ENCODE peak calls at places on chromosomes 12 and 14, in nine cellular contexts. Y is WERI-Rb-1; J is CD4-positive, alpha-beta T cell; K is right lobe of liver; P is cardiac fibroblast; H is psoas muscle; S is heart right ventricle; N is tibial artery; O is osteocyte. I is an unnamed sample.
A peak's percentile ranks its signal among the peaks of the same experiment; 100 is the strongest.

GRCh38 chr12:8675471-8676083 is 13.0 kb upstream of the MFAP5 start:
- DNase-seq in Y (no peak), J (no peak), K (no peak), P (no peak), H (no peak), S (no peak), N (no peak), O (no peak), I (no peak)

GRCh38 chr12:16350682-16351081 is 3.2 kb downstream of the MGST1 start:
- DNase-seq in Y (no peak), J (no peak), K (no peak), P (peak; percentile 95), H (peak; percentile 66), S (peak; percentile 12), N (peak; percentile 79), O (no peak), I (no peak)

GRCh38 chr12:4091001-4091789 is 182.4 kb upstream of the CCND2 start:
- DNase-seq in Y (no peak), J (no peak), K (no peak), P (no peak), H (no peak), S (no peak), N (no peak), O (no peak), I (no peak)

GRCh38 chr14:23865502-23865901 is 88.1 kb upstream of the DHRS4 start:
- DNase-seq in Y (no peak), J (no peak), K (no peak), P (no peak), H (no peak), S (no peak), N (no peak), O (no peak), I (no peak)

GRCh38 chr12:29131539-29131938 is 17.5 kb upstream of the FAR2 start:
- DNase-seq in Y (no peak), J (no peak), K (no peak), P (peak; percentile 62), H (no peak), S (no peak), N (no peak), O (no peak), I (no peak)

GRCh38 chr12:74152370-74152769 is 385.3 kb upstream of the ATXN7L3B start:
- DNase-seq in Y (no peak), J (no peak), K (no peak), P (no peak), H (no peak), S (no peak), N (no peak), O (no peak), I (no peak)

GRCh38 chr12:65004270-65004669 is 116.8 kb downstream of the WIF1 start:
- DNase-seq in Y (no peak), J (no peak), K (no peak), P (no peak), H (no peak), S (no peak), N (no peak), O (no peak), I (no peak)

GRCh38 chr12:53152390-53152789 is 28.1 kb upstream of the ZNF740 start:
- DNase-seq in Y (no peak), J (no peak), K (no peak), P (no peak), H (no peak), S (no peak), N (no peak), O (no peak), I (no peak)

DNA sequence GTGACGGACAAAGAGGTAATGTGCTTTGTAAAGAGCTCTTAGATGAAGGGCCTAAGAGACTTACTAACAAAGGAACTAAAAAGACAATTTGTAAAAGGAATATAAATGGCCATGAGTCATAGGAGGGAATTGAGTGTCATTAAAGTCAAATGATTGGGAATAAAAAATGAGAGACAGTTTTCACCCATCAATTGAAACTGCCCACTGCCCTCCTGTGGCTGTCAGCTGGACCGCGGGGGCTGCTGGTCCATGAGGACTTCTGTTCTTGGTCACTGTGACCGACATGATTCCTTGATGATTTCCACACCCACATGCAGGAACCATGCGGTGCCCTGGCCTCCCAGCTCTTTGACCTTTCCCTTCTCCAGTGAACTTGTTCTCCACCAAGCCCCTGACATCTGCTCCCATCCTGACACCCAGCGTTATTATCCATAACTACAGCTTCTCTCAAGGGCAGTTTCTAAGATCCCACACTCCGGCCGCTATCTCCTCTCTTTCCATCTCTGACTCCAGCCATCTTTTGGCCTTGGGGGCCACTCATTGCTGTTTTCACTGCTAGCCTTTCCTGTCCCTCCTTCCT is 48.4 kb downstream of the C12orf75 start:
- DNase-seq in Y (peak; percentile 33), J (no peak), K (no peak), P (peak; percentile 16), H (no peak), S (no peak), N (no peak), O (no peak), I (no peak)
- TF ChIP-seq CTCF in Y (peak; percentile 60), J (no peak), K (no peak), P (peak; percentile 31), H (peak; percentile 28), S (peak; percentile 13), N (peak; percentile 20), O (peak; percentile 63), I (peak; percentile 40)

GRCh38 chr14:32192712-32193373 is 9.0 kb upstream of the RNU6-7 start:
- DNase-seq in Y (no peak), J (no peak), K (no peak), P (no peak), H (no peak), S (no peak), N (no peak), O (no peak), I (no peak)

GRCh38 chr14:32197919-32198318 is 3.9 kb upstream of the RNU6-7 start:
- DNase-seq in Y (no peak), J (no peak), K (no peak), P (no peak), H (no peak), S (no peak), N (no peak), O (no peak), I (no peak)

GRCh38 chr14:32190713-32191112 is 11.1 kb upstream of the RNU6-7 start:
- DNase-seq in Y (no peak), J (no peak), K (no peak), P (peak; percentile 5), H (no peak), S (no peak), N (no peak), O (no peak), I (no peak)

GRCh38 chr14:32189806-32190205 is 12.0 kb upstream of the RNU6-7 start:
- DNase-seq in Y (no peak), J (no peak), K (no peak), P (no peak), H (no peak), S (no peak), N (no peak), O (no peak), I (no peak)

DNA sequence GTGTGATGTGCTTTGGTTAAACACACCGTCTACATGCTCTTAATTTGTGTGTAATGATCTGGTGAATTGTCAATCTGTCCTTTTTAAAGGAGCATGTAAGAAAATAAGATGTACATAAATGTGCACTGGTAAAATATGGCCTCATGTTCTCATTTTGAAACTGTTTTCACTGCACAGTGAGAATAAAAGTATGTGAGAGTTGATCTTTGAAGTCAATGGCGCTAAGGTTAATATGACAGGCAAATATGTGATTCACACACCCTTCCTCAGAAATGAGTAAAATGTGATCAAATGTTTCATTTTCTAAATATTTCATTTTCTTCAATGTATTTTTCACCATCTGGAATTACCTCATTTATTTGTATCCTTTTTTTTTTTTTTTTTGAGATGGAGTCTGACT is 8.3 kb upstream of the RNU6-7 start:
- DNase-seq in Y (no peak), J (no peak), K (no peak), P (no peak), H (no peak), S (no peak), N (no peak), O (no peak), I (no peak)
- TF ChIP-seq CTCF in Y (no peak), J (no peak), K (no peak), P (no peak), H (no peak), S (no peak), N (no peak), O (no peak), I (no peak)

DNA sequence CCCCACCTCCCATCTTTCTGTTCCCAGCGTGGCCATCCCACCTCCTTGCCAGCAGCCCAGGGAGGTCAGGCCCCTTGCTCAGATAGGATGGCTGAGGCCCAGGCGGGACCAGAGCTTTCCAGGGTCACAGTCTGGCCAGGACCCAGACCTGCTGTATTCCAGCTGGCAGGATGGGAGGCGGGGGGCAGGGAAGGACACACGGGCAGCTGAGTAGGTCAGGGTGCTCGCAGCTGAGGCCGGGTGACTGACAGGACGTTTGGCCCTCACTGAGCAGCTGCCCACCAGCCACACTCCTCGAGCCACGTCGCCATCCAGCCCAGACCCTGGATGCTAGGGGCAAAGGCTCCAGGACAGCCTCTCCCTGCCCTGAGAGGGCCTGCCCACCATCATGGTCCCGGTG is 4.0 kb downstream of the NUDT14 start:
- DNase-seq in Y (peak; percentile 59), J (no peak), K (no peak), P (no peak), H (peak; percentile 73), S (no peak), N (no peak), O (no peak), I (no peak)
- TF ChIP-seq CTCF in Y (no peak), J (no peak), K (no peak), P (no peak), H (no peak), S (no peak), N (no peak), O (no peak), I (no peak)

GRCh38 chr12:130983328-130984017 is 29.8 kb downstream of the ADGRD1 start:
- DNase-seq in Y (no peak), J (no peak), K (no peak), P (no peak), H (no peak), S (no peak), N (peak; percentile 66), O (no peak), I (no peak)

GRCh38 chr12:130982565-130983225 is 29.0 kb downstream of the ADGRD1 start:
- DNase-seq in Y (no peak), J (no peak), K (no peak), P (no peak), H (no peak), S (no peak), N (no peak), O (no peak), I (no peak)

GRCh38 chr12:130981156-130981789 is 27.6 kb downstream of the ADGRD1 start:
- DNase-seq in Y (no peak), J (no peak), K (no peak), P (no peak), H (no peak), S (no peak), N (no peak), O (no peak), I (no peak)

GRCh38 chr12:130984183-130985058 is 30.7 kb downstream of the ADGRD1 start:
- DNase-seq in Y (no peak), J (no peak), K (no peak), P (no peak), H (no peak), S (no peak), N (no peak), O (no peak), I (no peak)

DNA sequence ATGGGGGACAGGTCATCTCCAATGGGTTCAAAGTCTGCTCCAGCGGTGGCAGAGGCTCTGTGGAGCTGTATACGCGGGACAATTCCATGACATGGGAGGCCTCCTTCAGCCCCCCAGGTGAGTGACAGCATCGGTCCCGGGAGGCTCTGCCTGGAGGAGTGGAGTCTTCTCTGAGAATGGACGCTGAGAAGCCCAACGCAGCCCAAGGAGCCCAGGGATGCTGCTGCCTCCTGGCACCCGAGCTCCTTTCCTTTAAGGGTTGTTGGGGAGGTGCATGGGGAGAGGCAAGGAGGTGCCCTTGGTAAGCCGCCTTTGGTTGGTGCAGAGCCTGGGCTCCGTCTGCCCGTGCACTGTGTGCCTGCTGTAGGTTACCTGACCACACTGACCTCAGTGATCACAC is 28.2 kb downstream of the ADGRD1 start:
- DNase-seq in Y (no peak), J (no peak), K (no peak), P (no peak), H (no peak), S (no peak), N (no peak), O (no peak), I (no peak)
- TF ChIP-seq CTCF in Y (no peak), J (no peak), K (no peak), P (no peak), H (no peak), S (no peak), N (no peak), O (no peak), I (no peak)